ENCODE peak calls at places on chromosome 12, in ten cellular contexts. Q, W, L, Y, X, J, C, H, U and E are unnamed samples.
A peak's percentile ranks its signal among the peaks of the same experiment; 100 is the strongest.

GRCh38 chr12:119673634-119674033 is 5.7 kb downstream of the PRKAB1 start:
- DNase-seq in X (no peak), U (peak; percentile 36), Y (peak; percentile 68), L (no peak), C (peak; percentile 38), W (no peak), J (peak; percentile 50), H (no peak), Q (no peak), E (no peak)

GRCh38 chr12:10226086-10226485 is 13.4 kb downstream of the GABARAPL1 start:
- DNase-seq in Y (no peak), C (no peak), H (no peak), Q (no peak), W (no peak), U (no peak), J (no peak), L (no peak), X (no peak), E (no peak)

GRCh38 chr12:95553202-95553943 is 2.1 kb upstream of the USP44 start:
- DNase-seq in L (no peak), X (no peak), W (no peak), Q (no peak), C (no peak), J (no peak), U (no peak), Y (no peak), H (no peak), E (no peak)

GRCh38 chr12:59317598-59317997 is 278.2 kb upstream of the SLC16A7 start:
- DNase-seq in C (no peak), Q (no peak), U (no peak), L (no peak), Y (no peak), J (no peak), W (no peak), H (no peak), X (no peak), E (no peak)

GRCh38 chr12:44584625-44585024 is 291.5 kb downstream of the NELL2 start:
- DNase-seq in U (no peak), C (no peak), W (no peak), X (no peak), Y (no peak), Q (no peak), L (no peak), H (no peak), J (no peak), E (no peak)

GRCh38 chr12:12323606-12324005 is 26.4 kb downstream of the MANSC1 start:
- DNase-seq in J (no peak), W (no peak), Q (no peak), H (no peak), X (no peak), Y (no peak), C (no peak), U (no peak), L (no peak), E (no peak)

GRCh38 chr12:71371132-71371531 is 68.5 kb upstream of the LGR5 start:
- DNase-seq in J (no peak), W (no peak), Q (no peak), X (no peak), U (no peak), Y (no peak), H (no peak), C (no peak), L (no peak), E (no peak)

GRCh38 chr12:96056646-96057455 is 21.5 kb upstream of the LTA4H start:
- DNase-seq in C (no peak), L (no peak), U (no peak), Q (no peak), X (no peak), Y (no peak), H (no peak), W (no peak), J (no peak), E (no peak)

GRCh38 chr12:131085816-131086591 is 132.3 kb downstream of the ADGRD1 start:
- DNase-seq in Y (peak; percentile 62), J (peak; percentile 11), X (peak; percentile 7), Q (no peak), L (peak; percentile 2), H (no peak), C (no peak), U (no peak), W (no peak), E (peak; percentile 44)

GRCh38 chr12:6086316-6086715 is 38.2 kb downstream of the VWF start:
- DNase-seq in Y (no peak), U (no peak), L (no peak), Q (no peak), J (no peak), W (no peak), C (no peak), X (no peak), H (no peak), E (no peak)

GRCh38 chr12:6083606-6084005 is 40.9 kb downstream of the VWF start:
- DNase-seq in W (no peak), Y (peak; percentile 21), L (no peak), J (no peak), C (no peak), X (no peak), U (no peak), H (no peak), Q (no peak), E (no peak)

GRCh38 chr12:6084969-6085450 is 39.5 kb downstream of the VWF start:
- DNase-seq in X (no peak), Q (no peak), H (no peak), U (no peak), C (no peak), L (no peak), Y (no peak), W (no peak), J (no peak), E (no peak)

GRCh38 chr12:6084261-6084968 is 40.1 kb downstream of the VWF start:
- DNase-seq in Q (no peak), H (peak; percentile 33), U (no peak), X (peak; percentile 35), W (no peak), L (no peak), Y (peak; percentile 83), C (no peak), J (no peak), E (no peak)

DNA sequence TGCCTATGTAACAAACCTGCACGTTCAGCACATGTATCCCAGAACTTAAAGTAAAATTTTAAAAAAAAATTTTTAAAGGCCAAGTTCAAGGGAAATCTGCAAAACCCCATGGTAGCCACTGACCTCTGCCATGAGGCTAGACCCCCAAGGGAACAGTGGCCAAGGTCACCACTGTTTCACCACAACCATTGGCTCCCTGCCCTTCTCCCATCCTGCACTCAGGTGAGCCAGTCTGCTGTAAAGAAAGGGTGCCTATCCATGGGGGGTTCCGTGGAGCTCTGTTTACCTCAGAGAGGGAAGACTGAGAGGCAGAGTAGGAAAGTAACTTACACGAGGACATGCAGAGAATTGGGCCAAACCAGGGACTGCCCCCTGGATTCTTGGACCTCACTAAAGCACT is 38.6 kb downstream of the VWF start:
- DNase-seq in U (no peak), L (no peak), Y (no peak), X (no peak), H (no peak), J (no peak), Q (no peak), W (no peak), C (no peak), E (no peak)
- H3K4me1 ChIP-seq in U (peaks cover 15% of the 10 kb centered on the region), L (no peaks in the 10 kb centered on the region), Y (peaks cover 30% of the 10 kb centered on the region), X (no peaks in the 10 kb centered on the region), H (peaks cover 10% of the 10 kb centered on the region), J (peaks cover 33% of the 10 kb centered on the region), Q (no peaks in the 10 kb centered on the region), W (no peaks in the 10 kb centered on the region), C (peaks cover 93% of the 10 kb centered on the region), E (peaks cover 30% of the 10 kb centered on the region)

DNA sequence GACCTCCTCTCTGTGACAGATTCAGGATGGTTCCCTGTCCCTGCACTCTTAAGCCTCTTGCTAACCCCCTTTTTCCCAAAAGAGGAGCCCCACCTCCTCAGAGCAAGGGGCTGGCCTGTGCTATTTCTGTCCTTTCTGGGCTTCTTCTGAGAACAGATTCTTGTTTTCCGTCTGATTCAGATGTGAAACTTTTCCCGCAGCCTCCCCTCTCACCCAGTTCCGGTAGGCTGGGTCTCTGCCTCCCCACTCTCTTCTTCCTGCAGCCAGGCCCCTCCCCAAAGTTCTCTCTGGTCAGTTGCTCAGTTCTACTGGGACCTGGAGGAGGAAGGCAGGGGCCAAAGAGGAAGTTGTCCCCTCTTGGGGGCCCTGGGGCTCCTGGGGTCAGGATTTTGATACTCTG is 11.8 kb downstream of the PDE1B start:
- DNase-seq in U (no peak), C (peak; percentile 39), W (no peak), Q (no peak), X (peak; percentile 65), H (no peak), L (no peak), J (peak; percentile 57), Y (peak; percentile 87), E (no peak)
- H3K4me3 ChIP-seq in U (no peak overlapping the region), C (peak overlapping the region; percentile 64), W (peak overlapping the region; percentile 91), Q (peak overlapping the region; percentile 58), X (peak overlapping the region; percentile 36), H (no peak overlapping the region), L (no peak overlapping the region), J (peak overlapping the region; percentile 57), Y (peak overlapping the region; percentile 40), E (no peak overlapping the region)

GRCh38 chr12:117043598-117043901 is 55.7 kb downstream of the TESC start:
- DNase-seq in X (no peak), L (no peak), Y (no peak), Q (no peak), H (no peak), C (no peak), J (no peak), U (no peak), W (no peak), E (no peak)
- H3K4me1 ChIP-seq in X (no peaks in the 10 kb centered on the region), L (peaks cover 4% of the 10 kb centered on the region), Y (peaks cover 7% of the 10 kb centered on the region), Q (no peaks in the 10 kb centered on the region), H (peaks cover 5% of the 10 kb centered on the region), C (peaks cover 58% of the 10 kb centered on the region), J (peaks cover 16% of the 10 kb centered on the region), U (peaks cover 16% of the 10 kb centered on the region), W (no peaks in the 10 kb centered on the region), E (no peaks in the 10 kb centered on the region)

GRCh38 chr12:32140867-32141266 is 34.2 kb downstream of the BICD1 start:
- DNase-seq in U (no peak), Q (no peak), Y (no peak), X (no peak), L (no peak), H (no peak), J (no peak), W (no peak), C (no peak), E (no peak)
- H3K4me3 ChIP-seq in U (no peak overlapping the region), Q (no peak overlapping the region), Y (no peak overlapping the region), X (no peak overlapping the region), L (no peak overlapping the region), H (no peak overlapping the region), J (peak overlapping the region; percentile 49), W (no peak overlapping the region), C (peak overlapping the region; percentile 61), E (no peak overlapping the region)

DNA sequence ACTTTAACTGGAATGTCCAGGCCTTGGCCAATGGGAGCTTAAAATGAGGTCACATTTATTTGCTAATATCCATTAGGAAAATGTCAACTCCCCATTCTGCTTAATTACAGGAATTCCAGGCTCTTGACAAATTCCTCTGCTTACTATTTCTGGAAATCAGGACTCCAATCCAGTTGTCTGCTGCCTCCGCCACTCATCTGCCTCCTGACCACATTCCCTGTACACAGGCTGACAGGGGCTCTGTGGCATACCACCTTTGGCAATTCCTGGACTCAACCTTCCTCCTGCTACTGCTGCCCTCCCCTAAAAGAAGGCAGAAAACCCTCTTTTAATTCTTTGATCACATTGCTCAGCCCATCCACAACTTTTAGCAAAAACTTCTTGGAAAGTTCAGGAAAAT is 37.9 kb downstream of the KICS2 start:
- DNase-seq in H (no peak), X (no peak), Q (no peak), W (no peak), Y (no peak), L (no peak), C (no peak), J (no peak), U (no peak), E (no peak)
- H3K4me1 ChIP-seq in H (no peaks in the 10 kb centered on the region), X (no peaks in the 10 kb centered on the region), Q (no peaks in the 10 kb centered on the region), W (no peaks in the 10 kb centered on the region), Y (peaks cover 4% of the 10 kb centered on the region), L (no peaks in the 10 kb centered on the region), C (peaks cover 11% of the 10 kb centered on the region), J (peaks cover 4% of the 10 kb centered on the region), U (no peaks in the 10 kb centered on the region), E (peaks cover 47% of the 10 kb centered on the region)

GRCh38 chr12:57238854-57239554 is 9.5 kb downstream of the SHMT2 start:
- DNase-seq in Q (peak; percentile 73), C (peak; percentile 88), J (peak; percentile 90), U (peak; percentile 88), L (peak; percentile 92), Y (peak; percentile 93), W (peak; percentile 84), X (peak; percentile 89), H (no peak), E (peak; percentile 80)
- H3K4me3 ChIP-seq in Q (peak overlapping the region; percentile 78), C (peak overlapping the region; percentile 69), J (peak overlapping the region; percentile 59), U (no peak overlapping the region), L (peak overlapping the region; percentile 33), Y (peak overlapping the region; percentile 49), W (peak overlapping the region; percentile 76), X (peak overlapping the region; percentile 27), H (peak overlapping the region; percentile 27), E (peak overlapping the region; percentile 51)